ENCODE peak calls at places on chromosomes 11 and 22, in ten cellular contexts. R, T, N, U, A, Q, D, X, F and Y are unnamed samples.

GRCh38 chr11:83306385-83307080 is 20.4 kb upstream of the CCDC90B start:
- DNase-seq in R (no peak), T (no peak), N (no peak), U (peak), A (no peak), Q (no peak), D (no peak), X (no peak), F (no peak), Y (no peak)

GRCh38 chr11:65113361-65113756 is 1.7 kb downstream of the TM7SF2 start:
- DNase-seq in R (no peak), T (no peak), N (no peak), U (no peak), A (no peak), Q (no peak), D (no peak), X (peak), F (no peak), Y (peak)

GRCh38 chr11:57069942-57070341 is 81.2 kb downstream of the OR5AK2 start:
- DNase-seq in R (no peak), T (no peak), N (no peak), U (no peak), A (no peak), Q (no peak), D (no peak), X (no peak), F (no peak), Y (no peak)

GRCh38 chr11:71300187-71300586 is 47.8 kb upstream of the SHANK2 start:
- DNase-seq in R (no peak), T (no peak), N (no peak), U (no peak), A (no peak), Q (no peak), D (no peak), X (no peak), F (no peak), Y (no peak)

GRCh38 chr11:6626971-6627761 is 7.9 kb upstream of the TPP1 start:
- DNase-seq in R (no peak), T (no peak), N (no peak), U (peak), A (peak), Q (no peak), D (no peak), X (peak), F (no peak), Y (no peak)

GRCh38 chr11:61488651-61489291 is 19.8 kb upstream of the LRRC10B start:
- DNase-seq in R (no peak), T (no peak), N (no peak), U (no peak), A (peak), Q (no peak), D (peak), X (peak), F (no peak), Y (peak)

GRCh38 chr22:35894937-35895708 is 133.5 kb downstream of the RBFOX2 start:
- DNase-seq in R (no peak), T (no peak), N (no peak), U (peak), A (no peak), Q (no peak), D (no peak), X (peak), F (peak), Y (peak)

GRCh38 chr11:95104121-95104830 is 14.6 kb downstream of the ENDOD1 start:
- DNase-seq in R (no peak), T (no peak), N (no peak), U (no peak), A (no peak), Q (no peak), D (no peak), X (no peak), F (no peak), Y (no peak)